ENCODE peak calls at places on chromosomes 12 and 14, in seven cellular contexts. Y, C, N, S, T, G and K are unnamed samples.

GRCh38 chr12:103548622-103549601 is 38.2 kb upstream of the STAB2 start:
- DNase-seq in S (peak), T (peak), N (peak), Y (peak), G (no peak), C (peak), K (peak)

GRCh38 chr12:101793401-101793800 is 37.4 kb downstream of the GNPTAB start:
- DNase-seq in T (peak), S (no peak), C (peak), G (no peak), N (no peak), Y (no peak), K (no peak)

GRCh38 chr12:98464155-98464554 is 51.2 kb upstream of the TMPO start:
- DNase-seq in T (no peak), C (no peak), N (no peak), G (no peak), Y (no peak), S (no peak), K (no peak)

GRCh38 chr14:77989441-77989891 is 180.7 kb upstream of the NRXN3 start:
- DNase-seq in Y (no peak), T (no peak), N (no peak), S (no peak), C (no peak), G (no peak), K (no peak)

GRCh38 chr12:59699408-59700144 is 103.7 kb downstream of the SLC16A7 start:
- DNase-seq in Y (no peak), G (no peak), N (no peak), T (no peak), S (no peak), C (no peak), K (no peak)

GRCh38 chr14:28744126-28744525 is 22.5 kb upstream of the FOXG1 start:
- DNase-seq in N (no peak), C (no peak), T (no peak), Y (no peak), S (no peak), G (no peak), K (no peak)

GRCh38 chr12:44582521-44582920 is 293.6 kb downstream of the NELL2 start:
- DNase-seq in S (no peak), T (no peak), G (no peak), C (no peak), Y (peak), N (no peak), K (no peak)

GRCh38 chr14:89401783-89402182 is 15.2 kb downstream of the FOXN3 start:
- DNase-seq in S (no peak), C (no peak), Y (no peak), G (no peak), N (no peak), T (no peak), K (no peak)

GRCh38 chr14:92430686-92431085 is 82.9 kb upstream of the RIN3 start:
- DNase-seq in S (no peak), Y (no peak), N (no peak), T (no peak), G (no peak), C (no peak), K (no peak)

GRCh38 chr12:127273621-127274020 is 993.3 kb upstream of the TMEM132C start:
- DNase-seq in T (no peak), S (no peak), C (no peak), Y (no peak), G (no peak), N (no peak), K (no peak)

GRCh38 chr12:119624971-119625370 is 31.4 kb downstream of the TMEM233 start:
- DNase-seq in T (no peak), C (no peak), S (no peak), N (peak), G (no peak), Y (no peak), K (no peak)

GRCh38 chr12:60021235-60021634 is 425.4 kb downstream of the SLC16A7 start:
- DNase-seq in S (no peak), G (no peak), Y (no peak), C (no peak), N (no peak), T (no peak), K (no peak)

GRCh38 chr14:77603654-77604270 is 12.7 kb downstream of the SPTLC2 start:
- DNase-seq in Y (peak), N (peak), S (no peak), G (no peak), T (peak), C (no peak), K (no peak)

GRCh38 chr12:34372003-34372402 is 349.7 kb downstream of the ALG10 start:
- DNase-seq in S (no peak), Y (no peak), G (no peak), N (no peak), C (no peak), T (no peak), K (no peak)

GRCh38 chr12:42701079-42701478 is 111.5 kb upstream of the PRICKLE1 start:
- DNase-seq in S (no peak), C (no peak), G (no peak), T (no peak), Y (no peak), N (no peak), K (no peak)

GRCh38 chr14:54086780-54087179 is 130.2 kb upstream of the BMP4 start:
- DNase-seq in S (no peak), T (no peak), Y (no peak), N (no peak), G (no peak), C (no peak), K (no peak)

GRCh38 chr12:10031771-10032175 is 1.3 kb downstream of the CLEC9A start:
- DNase-seq in G (peak), N (no peak), C (no peak), S (no peak), T (no peak), Y (no peak), K (peak)

GRCh38 chr14:71049435-71050147 is 142.3 kb downstream of the PCNX1 start:
- DNase-seq in N (peak), G (no peak), C (no peak), Y (no peak), S (no peak), T (no peak), K (no peak)

GRCh38 chr12:49455506-49455905 is 83.3 kb upstream of the KCNH3 start:
- DNase-seq in G (no peak), N (no peak), Y (no peak), T (no peak), S (no peak), C (no peak), K (no peak)

GRCh38 chr12:69966839-69967238 is 141.8 kb downstream of the MYRFL start:
- DNase-seq in S (peak), Y (no peak), N (no peak), C (no peak), T (no peak), G (no peak), K (no peak)

GRCh38 chr12:54214553-54215374 is 26.0 kb upstream of the SMUG1 start:
- DNase-seq in Y (peak), N (peak), G (peak), C (peak), S (peak), T (peak), K (peak)

GRCh38 chr14:68654471-68654941 is 138.4 kb downstream of the ZFP36L1 start:
- DNase-seq in N (peak), C (no peak), Y (no peak), S (no peak), G (no peak), T (no peak), K (no peak)

GRCh38 chr12:24200013-24200412 is 250.5 kb upstream of the SOX5 start:
- DNase-seq in Y (no peak), T (no peak), S (no peak), N (no peak), G (no peak), C (peak), K (no peak)

GRCh38 chr12:67727652-67728295 is 79.2 kb downstream of the DYRK2 start:
- DNase-seq in T (no peak), S (no peak), N (peak), G (no peak), Y (no peak), C (no peak), K (no peak)

GRCh38 chr12:67735868-67736267 is 87.3 kb downstream of the DYRK2 start:
- DNase-seq in G (no peak), T (no peak), N (no peak), C (no peak), Y (no peak), S (no peak), K (no peak)

GRCh38 chr12:67726868-67727267 is 78.3 kb downstream of the DYRK2 start:
- DNase-seq in T (no peak), N (no peak), S (no peak), C (no peak), G (no peak), Y (no peak), K (no peak)

GRCh38 chr12:67728296-67728666 is 79.7 kb downstream of the DYRK2 start:
- DNase-seq in C (no peak), S (no peak), N (peak), T (no peak), G (no peak), Y (no peak), K (no peak)

GRCh38 chr12:67732857-67733256 is 84.3 kb downstream of the DYRK2 start:
- DNase-seq in S (no peak), N (no peak), T (no peak), G (no peak), C (no peak), Y (no peak), K (no peak)
- TF ChIP-seq JUND in S (no peak), N (no peak), T (no peak), G (no peak), C (no peak), Y (no peak), K (no peak)

DNA sequence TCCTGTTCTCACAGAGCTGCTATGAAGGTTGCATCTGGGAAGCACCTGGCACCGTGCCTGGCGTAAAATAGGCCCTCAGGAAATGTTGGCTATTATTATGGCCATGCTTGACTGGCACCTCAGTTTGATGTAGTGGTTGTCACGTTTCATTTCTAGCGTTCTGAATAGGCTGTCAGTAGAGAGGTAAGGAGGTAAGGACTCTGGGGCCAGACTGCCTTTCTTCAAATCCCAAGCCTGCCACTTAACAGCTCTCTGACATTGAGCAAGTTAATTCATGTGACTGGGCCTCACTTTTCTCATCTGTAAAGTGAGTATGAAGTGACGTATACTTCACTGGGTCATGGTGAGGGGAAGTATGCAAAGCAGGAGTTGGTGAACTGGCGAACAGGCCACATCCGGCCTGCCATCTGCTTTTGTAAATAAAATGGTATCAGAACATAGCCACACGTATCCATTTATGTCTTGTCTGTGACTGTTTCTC is 196.2 kb downstream of the CACNA1C start:
- DNase-seq in C (peak), N (peak), Y (no peak), G (no peak), T (no peak), S (no peak), K (peak)
- TF ChIP-seq JUND in C (no peak), N (no peak), Y (no peak), G (no peak), T (no peak), S (no peak), K (no peak)

DNA sequence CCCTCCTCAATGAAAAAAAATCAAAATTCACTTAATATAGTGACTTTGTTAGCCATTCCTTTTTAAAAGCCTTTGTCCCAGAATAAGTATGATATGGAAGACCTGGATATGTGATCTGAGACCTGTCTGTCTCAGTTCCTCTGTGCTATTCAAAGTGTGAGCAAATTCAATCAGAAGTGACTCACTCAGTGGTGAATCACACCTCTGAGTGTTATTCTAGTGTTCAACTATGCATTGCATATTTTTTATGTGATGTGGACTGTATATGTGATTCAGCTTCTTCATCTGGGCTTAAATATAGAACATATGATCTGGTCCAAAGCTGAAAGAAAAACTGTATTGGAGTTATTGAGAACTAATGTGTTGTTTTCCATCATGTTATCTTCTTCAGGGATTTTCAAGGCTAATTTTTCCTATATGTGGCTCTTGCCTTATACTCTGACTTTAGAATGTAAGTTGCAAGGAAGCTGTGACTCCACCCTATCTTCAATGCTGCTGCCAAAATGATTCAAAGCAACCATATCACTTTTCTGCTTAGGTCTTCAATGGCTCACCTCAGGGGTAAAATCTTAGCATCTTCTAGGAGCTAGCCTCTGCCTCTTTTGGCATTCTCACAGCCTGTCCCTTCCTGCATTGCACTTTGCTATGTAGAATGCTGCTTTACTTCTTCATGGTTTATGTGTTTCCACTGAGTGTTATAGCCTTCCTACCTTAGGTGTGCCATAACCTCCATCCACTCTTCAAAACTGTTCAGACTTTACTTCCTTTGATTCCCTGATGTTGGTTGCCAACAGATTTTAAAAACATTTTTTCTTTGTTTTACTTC is 169.8 kb downstream of the OTOGL start:
- DNase-seq in T (no peak), N (no peak), S (peak), G (no peak), C (no peak), Y (no peak), K (no peak)
- TF ChIP-seq JUND in T (no peak), N (peak), S (peak), G (no peak), C (no peak), Y (no peak), K (no peak)

GRCh38 chr12:4107911-4108697 is 165.5 kb upstream of the CCND2 start:
- DNase-seq in N (no peak), C (no peak), G (no peak), S (no peak), T (no peak), Y (no peak), K (no peak)

GRCh38 chr12:4108803-4109345 is 164.7 kb upstream of the CCND2 start:
- DNase-seq in G (no peak), T (no peak), S (no peak), C (no peak), Y (no peak), N (no peak), K (no peak)

GRCh38 chr12:4106617-4107016 is 166.9 kb upstream of the CCND2 start:
- DNase-seq in C (no peak), Y (no peak), G (no peak), T (no peak), S (no peak), N (no peak), K (no peak)

GRCh38 chr12:4109826-4110225 is 163.7 kb upstream of the CCND2 start:
- DNase-seq in N (no peak), G (no peak), T (no peak), Y (no peak), C (no peak), S (no peak), K (no peak)

GRCh38 chr12:4107436-4107878 is 166.1 kb upstream of the CCND2 start:
- DNase-seq in S (peak), G (peak), T (peak), C (peak), N (peak), Y (peak), K (no peak)
- TF ChIP-seq JUND in S (no peak), G (no peak), T (no peak), C (peak), N (no peak), Y (no peak), K (no peak)

DNA sequence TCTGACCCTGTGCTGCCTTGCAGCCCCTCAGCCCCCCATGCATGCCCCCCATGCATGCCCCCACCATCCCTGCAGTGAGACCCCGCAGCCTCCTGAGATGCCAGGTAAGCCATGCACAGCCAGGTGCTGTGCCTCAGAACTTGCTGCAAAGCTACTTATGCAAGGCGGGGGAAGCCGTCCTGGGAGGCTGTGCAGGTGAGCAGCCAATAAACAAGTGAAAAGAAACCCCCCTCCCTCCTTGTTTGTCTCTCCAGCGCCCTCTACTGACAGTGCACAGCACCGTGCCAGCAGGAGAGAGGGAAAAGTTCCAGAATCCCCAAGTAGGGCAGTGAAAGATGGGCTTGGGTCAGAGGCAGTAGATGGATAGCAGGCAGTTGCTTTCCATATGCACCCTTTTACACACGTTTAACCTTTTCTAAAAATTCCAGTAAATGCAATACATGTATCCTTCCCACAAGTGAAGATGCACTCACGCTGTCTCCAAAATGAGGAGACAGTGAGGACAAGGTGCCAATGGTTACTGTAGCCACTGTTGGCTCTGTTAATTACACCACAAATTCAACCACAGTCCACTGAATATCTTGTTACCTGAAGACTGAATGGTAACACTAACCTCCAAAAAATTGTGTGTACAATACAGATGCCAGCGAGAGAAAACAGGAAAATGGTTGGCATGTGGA is 18.0 kb downstream of the TNFAIP2 start:
- DNase-seq in Y (peak), C (no peak), S (peak), G (peak), N (peak), T (peak), K (peak)
- TF ChIP-seq JUND in Y (no peak), C (no peak), S (no peak), G (no peak), N (no peak), T (no peak), K (no peak)

DNA sequence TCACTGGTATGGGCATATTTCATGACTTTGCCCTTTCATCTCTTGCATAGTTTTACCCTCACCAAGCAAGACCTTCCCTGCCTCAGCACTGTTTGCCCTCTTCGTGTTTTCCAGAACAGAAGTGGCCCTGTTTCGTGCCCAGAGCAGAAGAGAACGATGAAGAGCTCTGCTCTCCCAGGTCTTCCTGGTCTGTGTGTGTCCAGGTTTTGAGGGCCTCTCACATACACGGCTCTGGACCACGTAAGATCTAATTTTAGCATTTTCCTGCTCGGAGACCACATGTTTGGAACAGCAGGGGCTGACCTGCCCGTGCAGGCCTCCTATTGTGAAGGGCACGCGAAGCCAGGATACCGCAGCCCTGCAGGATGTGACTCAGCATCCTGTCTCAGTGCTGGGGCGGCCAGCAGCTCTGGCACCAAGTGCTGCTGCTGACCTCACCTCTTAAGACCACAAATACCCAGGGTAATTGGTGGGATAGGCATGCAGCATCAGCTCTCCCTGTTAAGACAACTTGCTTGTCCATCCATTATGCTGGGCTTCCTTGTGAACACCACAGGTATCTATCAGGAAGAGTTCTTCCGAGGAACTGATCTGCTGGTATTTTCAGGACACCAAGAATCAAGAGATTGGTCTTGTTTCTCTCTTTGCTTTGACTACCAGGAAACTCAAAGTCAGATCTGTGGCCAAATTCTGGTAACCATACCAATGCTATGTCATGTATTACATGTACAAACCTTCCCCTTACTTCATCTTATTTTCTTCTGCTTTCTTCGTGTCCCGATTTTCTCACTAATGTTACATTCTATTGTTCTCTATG is 19.0 kb downstream of the SSH1 start:
- DNase-seq in Y (peak), S (peak), N (peak), G (peak), C (peak), T (peak), K (no peak)
- TF ChIP-seq JUND in Y (no peak), S (no peak), N (peak), G (peak), C (peak), T (peak), K (no peak)

GRCh38 chr12:86249856-86250255 is 6.3 kb downstream of the MGAT4C start:
- DNase-seq in C (no peak), Y (no peak), N (no peak), G (no peak), S (no peak), T (no peak), K (no peak)
- TF ChIP-seq JUND in C (no peak), Y (no peak), N (peak), G (no peak), S (no peak), T (no peak), K (no peak)

DNA sequence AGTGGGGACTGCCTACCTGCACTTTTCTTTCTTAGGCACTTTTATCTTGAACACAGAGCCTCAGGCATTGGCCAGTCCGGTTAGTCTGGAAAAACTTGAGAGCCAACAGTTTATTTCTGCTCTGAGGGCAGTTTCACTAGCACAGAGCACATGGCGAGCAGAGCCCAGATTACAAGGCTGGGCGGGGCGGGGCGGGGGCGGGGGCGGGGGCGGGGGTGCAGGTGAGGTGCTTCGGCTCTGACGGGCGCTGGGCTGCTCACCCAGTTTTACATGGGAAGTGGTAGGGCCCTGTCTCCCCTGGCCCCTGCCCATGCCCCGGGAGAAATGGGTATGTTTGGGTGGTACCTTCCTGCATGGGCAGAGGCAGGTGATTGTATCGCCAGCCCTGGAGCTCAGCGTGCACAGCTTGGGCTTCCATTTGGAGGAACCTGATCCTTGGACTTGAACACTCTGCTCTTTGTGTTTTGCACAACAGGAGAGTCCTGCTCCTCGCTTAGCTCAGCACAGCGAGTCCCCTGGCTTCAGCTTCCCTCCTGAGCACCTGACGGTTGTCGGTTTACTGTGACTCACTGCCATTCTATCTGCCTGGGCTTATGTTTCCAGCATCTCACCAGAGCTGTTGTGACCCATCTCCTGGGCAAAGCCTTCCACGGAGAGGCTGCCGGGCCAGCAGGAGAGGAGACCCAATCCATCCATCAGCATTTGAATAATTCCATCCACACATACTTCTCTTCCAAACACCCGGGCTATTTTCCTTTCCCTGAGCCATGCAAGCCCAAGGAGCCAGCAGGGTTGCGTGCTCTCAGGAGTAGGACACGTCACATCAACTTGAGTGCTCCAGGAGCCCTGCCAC is 108.5 kb downstream of the ARF6 start:
- DNase-seq in S (peak), T (peak), C (no peak), Y (peak), N (no peak), G (no peak), K (peak)
- TF ChIP-seq JUND in S (no peak), T (no peak), C (no peak), Y (no peak), N (peak), G (no peak), K (peak)